ENCODE peak calls at places on chromosomes 6 and 20, in six cellular contexts. R is esophagus squamous epithelium, L is mucosa of descending colon, Z is fibroblast of pulmonary artery, E is endodermal cell, G is cardiac muscle cell. N is an unnamed sample.
A peak's percentile ranks its signal among the peaks of the same experiment; 100 is the strongest.

GRCh38 chr6:168342626-168343025 is 23.0 kb upstream of the DACT2 start:
- DNase-seq in L (peak; percentile 87), E (no peak), Z (no peak), G (no peak), R (no peak), N (no peak)

GRCh38 chr20:17680836-17681740 is 954 bp downstream of the RRBP1 start:
- DNase-seq in Z (peak; percentile 74), L (peak; percentile 92), E (peak; percentile 93), R (peak; percentile 15), G (peak; percentile 83), N (peak; percentile 62)

GRCh38 chr6:127053032-127053908 is 65.2 kb upstream of the RSPO3 start:
- DNase-seq in Z (peak; percentile 28), L (no peak), R (no peak), E (no peak), G (peak; percentile 4), N (no peak)

GRCh38 chr6:2147737-2148448 is 97.5 kb downstream of the GMDS start:
- DNase-seq in G (peak; percentile 40), Z (no peak), E (no peak), L (no peak), R (no peak), N (no peak)

GRCh38 chr6:41271901-41272395 is 14.5 kb downstream of the TREM1 start:
- DNase-seq in L (no peak), E (no peak), Z (no peak), G (no peak), R (no peak), N (no peak)

GRCh38 chr6:33683051-33683571 is 28.4 kb downstream of the UQCC2 start:
- DNase-seq in L (no peak), Z (no peak), E (no peak), R (no peak), G (no peak), N (no peak)

GRCh38 chr20:62066983-62067433 is 1.3 kb upstream of the TAF4 start:
- DNase-seq in R (no peak), Z (peak; percentile 25), G (peak; percentile 42), E (peak; percentile 72), L (peak; percentile 56), N (no peak)

GRCh38 chr6:30679765-30680535 is 6.5 kb downstream of the PPP1R18 start:
- DNase-seq in Z (no peak), R (no peak), E (no peak), L (no peak), G (no peak), N (no peak)

GRCh38 chr6:84356907-84357306 is 129.5 kb upstream of the CEP162 start:
- DNase-seq in R (no peak), G (peak; percentile 32), Z (no peak), L (no peak), E (no peak), N (no peak)

GRCh38 chr6:42764883-42765653 is 16.8 kb upstream of the BICRAL start:
- DNase-seq in G (no peak), E (no peak), R (no peak), L (no peak), Z (peak; percentile 15), N (no peak)

GRCh38 chr20:49484180-49485140 is 2.0 kb upstream of the KCNB1 start:
- DNase-seq in R (no peak), Z (peak; percentile 79), E (peak; percentile 95), L (peak; percentile 82), G (peak; percentile 86), N (peak; percentile 22)

GRCh38 chr20:60649541-60649940 is 602.5 kb upstream of the CDH4 start:
- DNase-seq in Z (no peak), G (no peak), R (no peak), L (no peak), E (no peak), N (no peak)

GRCh38 chr20:23049933-23050838 is 714 bp upstream of the THBD start:
- DNase-seq in L (peak; percentile 36), Z (peak; percentile 49), G (peak; percentile 42), E (peak; percentile 80), R (no peak), N (no peak)

GRCh38 chr20:42193119-42193518 is 574.9 kb upstream of the CHD6 start:
- DNase-seq in G (no peak), E (no peak), L (no peak), Z (no peak), R (no peak), N (no peak)

GRCh38 chr6:107823047-107823557 is 1.0 kb downstream of the SCML4 start:
- DNase-seq in G (no peak), L (no peak), Z (no peak), R (no peak), E (no peak), N (peak; percentile 32)

GRCh38 chr6:132063738-132064137 is 112.6 kb upstream of the CCN2 start:
- DNase-seq in R (no peak), Z (peak; percentile 91), L (no peak), E (no peak), G (peak; percentile 74), N (no peak)

GRCh38 chr20:7695622-7696021 is 244.6 kb downstream of the HAO1 start:
- DNase-seq in E (no peak), R (no peak), Z (peak; percentile 17), L (no peak), G (peak; percentile 26), N (no peak)

GRCh38 chr6:36196049-36196879 is at the start of gene BRPF3:
- DNase-seq in G (peak; percentile 88), R (peak; percentile 29), Z (peak; percentile 75), E (peak; percentile 91), L (peak; percentile 88), N (peak; percentile 71)

GRCh38 chr6:129747588-129748112 is 37.7 kb upstream of the ARHGAP18 start:
- DNase-seq in G (no peak), E (no peak), L (no peak), Z (no peak), R (no peak), N (no peak)
- TF ChIP-seq CTCF in G (no peak), E (no peak), L (no peak), Z (no peak), R (no peak), N (no peak)

DNA sequence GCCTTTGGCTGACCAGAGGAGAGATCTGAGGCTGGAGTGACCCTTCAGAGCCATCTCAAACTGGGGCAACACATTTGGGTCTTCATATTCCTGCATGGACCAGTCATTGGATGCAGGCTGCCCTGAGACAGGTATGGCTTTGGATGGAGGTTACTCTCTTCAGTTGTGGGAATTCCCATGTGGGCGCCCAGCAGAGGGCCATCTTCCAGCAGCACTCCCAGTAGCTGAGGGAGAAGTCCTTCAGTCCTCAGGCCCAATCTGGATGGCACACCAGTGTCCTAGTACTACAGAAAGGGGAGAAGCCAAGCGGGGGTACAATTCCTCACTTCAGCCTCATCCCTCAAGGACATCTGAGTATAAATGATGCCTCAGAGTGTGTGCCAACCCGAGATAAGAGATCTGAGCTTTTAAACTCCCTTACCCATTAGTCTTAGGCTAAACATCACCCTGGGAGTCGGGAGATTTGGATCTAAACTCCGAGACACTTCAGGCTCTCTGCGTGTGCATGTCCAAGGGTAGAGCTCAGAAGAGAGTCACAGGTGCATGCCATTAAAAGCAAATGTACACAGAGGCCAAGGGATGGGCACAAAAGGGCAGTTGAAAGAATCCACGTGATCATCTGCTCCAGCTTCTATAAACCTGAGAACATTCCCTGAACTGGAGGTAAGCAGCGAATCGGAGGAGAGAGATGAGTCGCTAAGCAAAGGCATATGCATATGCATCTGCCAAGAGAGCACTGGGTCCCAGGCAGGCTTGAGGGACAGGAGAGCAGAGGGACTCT is 204.6 kb downstream of the CD83 start:
- DNase-seq in Z (no peak), R (no peak), E (peak; percentile 81), G (no peak), L (peak; percentile 65), N (no peak)
- TF ChIP-seq CTCF in Z (peak; percentile 7), R (no peak), E (peak; percentile 70), G (no peak), L (no peak), N (no peak)

GRCh38 chr20:51042657-51043247 is 19.8 kb upstream of the KCNG1 start:
- DNase-seq in E (peak; percentile 87), Z (no peak), G (no peak), R (no peak), L (no peak), N (no peak)
- TF ChIP-seq CTCF in E (peak; percentile 86), Z (peak; percentile 17), G (peak; percentile 31), R (no peak), L (no peak), N (no peak)

DNA sequence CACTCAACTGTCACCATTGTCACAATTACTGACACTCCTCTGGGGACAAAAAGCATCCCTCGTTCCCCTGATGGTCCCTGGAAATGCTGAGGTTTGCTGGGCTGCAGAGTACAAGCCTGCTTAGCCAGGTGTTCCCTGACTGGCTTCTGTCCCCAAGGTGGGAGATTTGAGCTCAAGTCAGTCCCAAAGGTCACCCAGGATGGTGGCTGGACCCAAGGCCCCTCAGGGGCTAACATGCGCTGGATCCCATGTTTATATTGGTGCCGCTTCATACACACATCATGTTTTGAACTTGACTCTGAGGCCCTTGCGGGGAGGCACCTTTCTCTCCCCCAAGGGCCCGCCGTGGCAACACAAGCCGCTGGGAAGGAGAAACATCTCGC is 44.2 kb downstream of the PMEPA1 start:
- DNase-seq in G (no peak), L (peak; percentile 9), R (no peak), E (no peak), Z (no peak), N (no peak)
- TF ChIP-seq CTCF in G (no peak), L (no peak), R (no peak), E (no peak), Z (no peak), N (no peak)

GRCh38 chr6:170514908-170515307 is 38.2 kb downstream of the PSMB1 start:
- DNase-seq in L (no peak), R (no peak), Z (no peak), G (no peak), E (no peak), N (no peak)

GRCh38 chr6:170512249-170512648 is 40.9 kb downstream of the PSMB1 start:
- DNase-seq in R (no peak), Z (no peak), E (no peak), G (no peak), L (no peak), N (no peak)

GRCh38 chr6:170522565-170523183 is 30.4 kb downstream of the PSMB1 start:
- DNase-seq in E (peak; percentile 83), R (no peak), Z (peak; percentile 20), L (no peak), G (peak; percentile 22), N (no peak)

DNA sequence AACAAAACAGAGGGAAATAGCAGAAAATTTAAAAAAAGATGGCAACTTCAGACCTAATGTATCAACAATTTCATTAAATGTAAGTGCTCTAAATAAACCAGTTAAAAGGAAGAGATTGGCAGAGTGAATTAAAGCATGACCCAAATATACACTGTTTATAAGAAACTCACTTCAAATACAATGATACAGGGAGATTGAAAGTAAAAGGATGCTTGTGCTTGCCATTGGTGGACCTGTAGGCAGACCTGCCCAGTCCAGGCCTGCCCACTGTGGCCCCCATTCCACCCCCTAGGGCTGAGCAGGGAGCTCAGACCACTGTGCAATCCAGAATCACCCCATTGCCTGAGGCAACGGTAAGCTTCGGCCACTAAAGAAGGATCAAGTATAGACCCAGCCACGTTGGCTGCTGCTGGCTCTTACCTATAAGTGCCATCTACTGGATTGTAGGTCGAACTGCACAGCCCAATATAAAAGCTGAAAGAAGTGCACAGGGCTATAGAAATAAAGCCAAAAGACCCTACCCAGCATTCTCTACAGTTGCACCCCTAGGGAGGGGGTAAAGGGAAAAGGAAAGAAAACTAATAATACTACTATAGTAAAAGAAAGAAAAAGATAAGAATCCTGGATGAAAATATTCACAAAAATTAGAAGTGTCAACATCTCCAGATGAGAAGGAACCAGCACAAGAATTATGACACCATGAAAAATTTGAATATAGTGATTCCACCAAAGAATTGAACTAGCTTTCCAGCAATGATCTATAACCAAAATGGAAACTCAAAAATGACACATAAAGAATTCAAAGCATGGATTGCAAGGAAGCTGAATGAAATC is 36.1 kb downstream of the PSMB1 start:
- DNase-seq in E (peak; percentile 80), L (peak; percentile 33), R (peak; percentile 1), G (peak; percentile 83), Z (peak; percentile 83), N (peak; percentile 3)
- TF ChIP-seq CTCF in E (peak; percentile 89), L (peak; percentile 50), R (peak; percentile 78), G (peak; percentile 92), Z (peak; percentile 97), N (peak; percentile 85)